ENCODE peak calls at places on chromosomes 13 and 19, in seven cellular contexts. G is GM23338, C is NCI-H1092, D is fibroblast of pulmonary artery, P is breast epithelium, H is renal cortical epithelial cell, O is RCC 7860. W is an unnamed sample.

GRCh38 chr19:18762125-18763023 is 28.7 kb downstream of the COMP start:
- DNase-seq in G (peak), C (peak), H (peak), O (no peak), D (peak), P (peak), W (peak)

GRCh38 chr13:39676315-39676876 is 20.9 kb downstream of the COG6 start:
- DNase-seq in C (peak), H (peak), P (no peak), D (peak), O (peak), G (peak), W (no peak)

GRCh38 chr19:30450101-30450500 is 77.9 kb downstream of the ZNF536 start:
- DNase-seq in C (no peak), D (peak), O (no peak), H (peak), P (no peak), G (peak), W (peak)

GRCh38 chr19:56403764-56404704 is at the start of gene ZNF583:
- DNase-seq in P (peak), H (peak), O (peak), D (peak), G (peak), C (peak), W (peak)

GRCh38 chr19:38488096-38488495 is 54.6 kb downstream of the RYR1 start:
- DNase-seq in G (no peak), H (no peak), D (no peak), O (no peak), C (no peak), P (no peak), W (no peak)

GRCh38 chr19:27794444-27795042 is 1418.4 kb downstream of the UQCRFS1 start:
- DNase-seq in G (peak), H (peak), P (no peak), O (no peak), D (peak), C (no peak), W (peak)

GRCh38 chr19:5196832-5197231 is 143.8 kb downstream of the PTPRS start:
- DNase-seq in H (no peak), P (no peak), G (no peak), D (no peak), C (no peak), O (no peak), W (no peak)

GRCh38 chr19:53865918-53866696 is 1.6 kb upstream of the MYADM start:
- DNase-seq in H (no peak), O (peak), G (peak), P (peak), D (peak), C (no peak), W (peak)

GRCh38 chr19:15402411-15403150 is 16.2 kb downstream of the AKAP8L start:
- DNase-seq in C (no peak), P (no peak), H (no peak), G (no peak), D (no peak), O (no peak), W (no peak)

GRCh38 chr13:37984357-37984756 is 114.8 kb upstream of the TRPC4 start:
- DNase-seq in D (no peak), G (peak), P (no peak), O (no peak), C (no peak), H (no peak), W (no peak)

GRCh38 chr19:49456351-49456750 is 3.3 kb downstream of the ALDH16A1 start:
- DNase-seq in G (no peak), H (no peak), O (no peak), C (no peak), P (no peak), D (peak), W (no peak)

GRCh38 chr13:104001766-104002165 is 935.5 kb upstream of the SLC10A2 start:
- DNase-seq in H (no peak), C (no peak), O (no peak), D (no peak), G (no peak), P (no peak), W (no peak)

GRCh38 chr13:81582381-81582780 is 1241.5 kb upstream of the SPRY2 start:
- DNase-seq in P (no peak), C (no peak), D (no peak), H (no peak), G (no peak), O (no peak), W (no peak)

GRCh38 chr13:20566917-20567755 is at the start of gene IFT88:
- DNase-seq in O (peak), H (peak), C (peak), D (peak), G (peak), P (peak), W (peak)

GRCh38 chr13:29439601-29440381 is 155.7 kb downstream of the SLC7A1 start:
- DNase-seq in C (no peak), H (no peak), O (no peak), G (no peak), D (peak), P (no peak), W (no peak)

GRCh38 chr13:110271313-110271712 is 35.6 kb downstream of the COL4A1 start:
- DNase-seq in D (no peak), H (no peak), C (no peak), G (no peak), P (no peak), O (no peak), W (no peak)

GRCh38 chr19:37342753-37343152 is 28.1 kb upstream of the ZNF527 start:
- DNase-seq in H (no peak), D (peak), P (no peak), G (no peak), O (no peak), C (no peak), W (no peak)

GRCh38 chr19:48988286-48988685 is 4.8 kb downstream of the GYS1 start:
- DNase-seq in D (no peak), O (no peak), G (no peak), P (no peak), C (no peak), H (no peak), W (no peak)

GRCh38 chr13:105918842-105919741 is 616.4 kb downstream of the EFNB2 start:
- DNase-seq in P (no peak), H (peak), G (peak), O (peak), C (no peak), D (peak), W (peak)

GRCh38 chr13:41054212-41054877 is 7.0 kb upstream of the WBP4 start:
- DNase-seq in G (peak), C (no peak), P (no peak), D (peak), O (peak), H (peak), W (no peak)

GRCh38 chr19:5694952-5695648 is 5.0 kb downstream of the RPL36 start:
- DNase-seq in G (peak), O (no peak), C (no peak), H (no peak), P (no peak), D (no peak), W (no peak)

GRCh38 chr13:110445183-110445582 is 116.3 kb downstream of the RAB20 start:
- DNase-seq in G (no peak), H (no peak), O (no peak), D (no peak), C (no peak), P (no peak), W (no peak)

GRCh38 chr13:40639226-40639681 is 27.2 kb downstream of the FOXO1 start:
- DNase-seq in D (peak), G (no peak), H (peak), O (peak), C (no peak), P (no peak), W (no peak)

GRCh38 chr19:52494518-52494917 is 33.0 kb upstream of the ZNF808 start:
- DNase-seq in C (no peak), P (no peak), G (no peak), D (no peak), O (no peak), H (no peak), W (no peak)

GRCh38 chr19:6374179-6374709 is 1.5 kb downstream of the PSPN start:
- DNase-seq in H (no peak), G (no peak), P (no peak), D (no peak), O (no peak), C (no peak), W (no peak)

GRCh38 chr13:112101360-112101930 is 34.5 kb downstream of the SOX1 start:
- DNase-seq in C (no peak), O (no peak), D (no peak), P (no peak), H (no peak), G (no peak), W (no peak)

GRCh38 chr13:40562975-40563349 is 103.5 kb downstream of the FOXO1 start:
- DNase-seq in G (no peak), H (peak), O (peak), D (no peak), P (no peak), C (no peak), W (no peak)

W was measured in glutamatergic neuron.